ENCODE peak calls at places on chromosomes 4 and X, in eight cellular contexts. T is heart right ventricle, O is upper lobe of right lung, X is mesendoderm, Y is mucosa of descending colon, Q is H1, M is breast epithelium, N is A549. P is an unnamed sample. For H3K4me1, the result is how much of the 10 kb centered on the place peaks cover.

GRCh38 chr4:128825226-128825625 is 15.7 kb downstream of the JADE1 start:
- DNase-seq in T (no peak), O (no peak), X (peak), Y (no peak), Q (no peak), M (no peak), N (peak), P (peak)

GRCh38 chr4:98745372-98745771 is 87.0 kb upstream of the TSPAN5 start:
- DNase-seq in T (no peak), O (no peak), X (peak), Y (no peak), Q (no peak), M (no peak), N (no peak), P (no peak)

GRCh38 chrX:110056419-110056818 is 53.5 kb downstream of the TMEM164 start:
- DNase-seq in T (no peak), O (no peak), X (no peak), Y (no peak), Q (no peak), M (no peak), N (no peak), P (no peak)

GRCh38 chrX:30309139-30309571 is at the start of gene NR0B1:
- DNase-seq in T (no peak), O (no peak), X (peak), Y (no peak), Q (peak), M (no peak), N (peak), P (no peak)

GRCh38 chr4:170497729-170498128 is 408.0 kb upstream of the AADAT start:
- DNase-seq in T (no peak), O (no peak), X (no peak), Y (no peak), Q (no peak), M (no peak), N (no peak), P (no peak)

GRCh38 chrX:19121898-19122640 is at the start of gene ADGRG2:
- DNase-seq in T (peak), O (peak), X (peak), Y (peak), Q (peak), M (no peak), N (peak), P (peak)

GRCh38 chr4:16669036-16669435 is 229.4 kb downstream of the LDB2 start:
- DNase-seq in T (no peak), O (no peak), X (no peak), Y (no peak), Q (no peak), M (no peak), N (no peak), P (no peak)

GRCh38 chr4:48031802-48032525 is 15.4 kb downstream of the NIPAL1 start:
- DNase-seq in T (peak), O (no peak), X (peak), Y (no peak), Q (no peak), M (no peak), N (no peak), P (no peak)

GRCh38 chrX:3052864-3053263 is 11.6 kb downstream of the ARSF start:
- DNase-seq in T (no peak), O (no peak), X (no peak), Y (no peak), Q (no peak), M (no peak), N (no peak), P (no peak)

GRCh38 chr4:39255266-39255665 is 72.9 kb downstream of the WDR19 start:
- DNase-seq in T (no peak), O (no peak), X (peak), Y (no peak), Q (no peak), M (no peak), N (peak), P (peak)

GRCh38 chr4:73453701-73454005 is 17.6 kb downstream of the AFP start:
- DNase-seq in T (no peak), O (no peak), X (no peak), Y (no peak), Q (no peak), M (no peak), N (no peak), P (no peak)

GRCh38 chr4:36249605-36250004 is 5.3 kb upstream of the ARAP2 start:
- DNase-seq in T (no peak), O (no peak), X (no peak), Y (no peak), Q (no peak), M (no peak), N (no peak), P (no peak)

GRCh38 chrX:110418857-110419249 is 60.2 kb downstream of the RTL9 start:
- DNase-seq in T (no peak), O (no peak), X (no peak), Y (no peak), Q (no peak), M (no peak), N (no peak), P (no peak)

GRCh38 chr4:173930329-173930967 is 353.0 kb downstream of the FBXO8 start:
- DNase-seq in T (no peak), O (no peak), X (no peak), Y (no peak), Q (no peak), M (no peak), N (no peak), P (no peak)

GRCh38 chrX:41475611-41476241 is 28.6 kb downstream of the NYX start:
- DNase-seq in T (no peak), O (no peak), X (peak), Y (no peak), Q (peak), M (no peak), N (no peak), P (no peak)

GRCh38 chr4:143163618-143164017 is 21.1 kb upstream of the USP38 start:
- DNase-seq in T (no peak), O (no peak), X (no peak), Y (no peak), Q (no peak), M (no peak), N (no peak), P (no peak)

GRCh38 chrX:10755477-10756334 is 135.3 kb upstream of the MID1 start:
- DNase-seq in T (no peak), O (no peak), X (peak), Y (no peak), Q (no peak), M (no peak), N (peak), P (peak)

GRCh38 chr4:534576-535151 is 35.7 kb downstream of the PIGG start:
- DNase-seq in T (no peak), O (no peak), X (no peak), Y (no peak), Q (no peak), M (no peak), N (no peak), P (no peak)

GRCh38 chr4:56049428-56050212 is 100.9 kb downstream of the CEP135 start:
- DNase-seq in T (no peak), O (peak), X (peak), Y (peak), Q (peak), M (no peak), N (no peak), P (peak)

GRCh38 chr4:112514449-112515277 is 1.3 kb downstream of the NEUROG2 start:
- DNase-seq in T (no peak), O (no peak), X (peak), Y (no peak), Q (peak), M (no peak), N (no peak), P (no peak)

GRCh38 chr4:7333024-7333780 is 101.5 kb downstream of the PSAPL1 start:
- DNase-seq in T (no peak), O (no peak), X (no peak), Y (no peak), Q (no peak), M (no peak), N (no peak), P (no peak)

GRCh38 chr4:8101213-8101781 is 57.3 kb downstream of the ABLIM2 start:
- DNase-seq in T (no peak), O (peak), X (no peak), Y (peak), Q (no peak), M (peak), N (no peak), P (no peak)

GRCh38 chr4:152100378-152101201 is 339.8 kb upstream of the GATB start:
- DNase-seq in T (no peak), O (no peak), X (no peak), Y (peak), Q (peak), M (no peak), N (no peak), P (no peak)

GRCh38 chr4:152101546-152102183 is 340.9 kb upstream of the GATB start:
- DNase-seq in T (no peak), O (no peak), X (no peak), Y (no peak), Q (no peak), M (no peak), N (no peak), P (peak)

GRCh38 chr4:152099061-152099425 is 338.2 kb upstream of the GATB start:
- DNase-seq in T (no peak), O (no peak), X (no peak), Y (no peak), Q (no peak), M (no peak), N (no peak), P (no peak)

GRCh38 chr4:152098365-152099060 is 337.7 kb upstream of the GATB start:
- DNase-seq in T (no peak), O (no peak), X (no peak), Y (no peak), Q (no peak), M (peak), N (no peak), P (no peak)

DNA sequence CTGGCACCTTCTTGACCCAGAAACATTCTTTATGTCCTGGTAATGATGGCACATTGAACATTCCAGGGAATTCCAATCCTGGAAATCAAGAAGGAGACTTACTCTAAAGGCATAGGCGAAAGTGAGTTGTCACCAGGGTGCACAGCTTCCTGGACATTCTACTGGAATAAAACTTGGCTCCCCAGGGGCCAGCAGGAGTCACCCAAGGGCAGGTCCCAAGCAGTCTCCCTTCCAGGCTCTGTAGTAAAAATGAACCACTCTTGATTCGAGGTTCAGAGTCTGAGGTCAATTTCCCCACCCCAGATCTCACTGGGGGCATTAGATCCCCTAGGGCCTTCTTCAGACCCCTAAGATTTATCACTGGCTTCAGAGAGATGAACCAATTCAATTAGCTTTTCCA is 338.7 kb upstream of the GATB start:
- DNase-seq in T (no peak), O (no peak), X (no peak), Y (no peak), Q (peak), M (no peak), N (no peak), P (no peak)
- H3K4me1 ChIP-seq in T (under half), O (under half), X (under half), Y (under half), Q (under half), M (under half), N (under half), P (under half)

DNA sequence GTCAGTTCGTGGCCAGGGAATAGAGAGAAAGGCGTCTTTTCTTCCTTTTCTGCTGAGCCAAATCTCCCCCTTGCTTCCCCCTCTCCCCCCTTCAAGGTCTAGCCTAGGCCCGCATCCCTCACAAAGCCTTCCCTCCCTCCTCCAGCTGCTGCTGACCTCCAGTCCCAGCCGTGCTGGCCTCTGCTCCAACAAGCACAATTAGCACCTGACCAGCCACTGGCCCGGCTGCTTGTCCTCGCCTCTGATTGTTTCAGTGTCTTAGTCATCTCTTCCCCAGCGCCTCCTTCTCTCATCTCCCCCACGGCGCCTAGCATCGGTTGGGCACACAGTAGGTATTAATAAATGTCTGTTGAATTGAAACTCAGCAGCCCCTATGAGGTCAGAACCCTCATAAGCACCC is 4.2 kb downstream of the ELF4 start:
- DNase-seq in T (no peak), O (no peak), X (no peak), Y (no peak), Q (no peak), M (no peak), N (no peak), P (peak)
- H3K4me1 ChIP-seq in T (under half), O (under half), X (under half), Y (under half), Q (under half), M (under half), N (under half), P (half or more)

GRCh38 chrX:65697915-65698796 is 30.7 kb downstream of the MSN start:
- DNase-seq in T (peak), O (peak), X (peak), Y (peak), Q (no peak), M (no peak), N (no peak), P (no peak)

GRCh38 chrX:65690057-65690855 is 22.8 kb downstream of the MSN start:
- DNase-seq in T (no peak), O (no peak), X (no peak), Y (no peak), Q (no peak), M (no peak), N (no peak), P (peak)

GRCh38 chrX:65696613-65697012 is 29.2 kb downstream of the MSN start:
- DNase-seq in T (no peak), O (no peak), X (no peak), Y (no peak), Q (no peak), M (no peak), N (no peak), P (no peak)

GRCh38 chrX:65697173-65697572 is 29.7 kb downstream of the MSN start:
- DNase-seq in T (no peak), O (no peak), X (peak), Y (no peak), Q (no peak), M (no peak), N (no peak), P (peak)

GRCh38 chrX:65695849-65696248 is 28.4 kb downstream of the MSN start:
- DNase-seq in T (no peak), O (no peak), X (no peak), Y (no peak), Q (no peak), M (no peak), N (no peak), P (no peak)
- H3K4me1 ChIP-seq in T (half or more), O (half or more), X (under half), Y (under half), Q (under half), M (under half), N (under half), P (under half)

GRCh38 chr4:127355738-127356137 is 277.0 kb upstream of the INTU start:
- DNase-seq in T (no peak), O (no peak), X (no peak), Y (no peak), Q (no peak), M (no peak), N (no peak), P (no peak)

GRCh38 chr4:127357765-127358164 is 275.0 kb upstream of the INTU start:
- DNase-seq in T (no peak), O (no peak), X (no peak), Y (no peak), Q (no peak), M (no peak), N (no peak), P (no peak)

DNA sequence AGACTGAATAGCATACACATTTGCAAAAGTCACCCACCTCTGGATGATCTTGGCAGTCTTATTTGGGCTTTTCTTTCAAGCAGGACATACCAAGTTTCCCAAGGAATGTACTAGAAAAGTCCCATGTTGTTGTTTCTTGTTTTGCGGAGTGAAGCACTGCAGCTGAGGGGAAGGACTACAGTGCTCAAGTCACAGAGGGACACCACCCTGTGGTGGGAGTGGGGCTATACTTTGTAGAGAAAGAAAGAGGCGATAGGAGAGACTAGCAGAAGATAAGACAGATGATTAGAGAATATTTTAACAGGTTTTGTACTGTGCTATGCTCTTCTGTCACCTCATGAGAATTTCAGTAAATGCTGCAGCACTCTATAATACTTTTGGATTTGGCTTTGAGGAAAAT is 280.5 kb upstream of the INTU start:
- DNase-seq in T (no peak), O (no peak), X (peak), Y (no peak), Q (no peak), M (no peak), N (no peak), P (no peak)
- H3K4me1 ChIP-seq in T (under half), O (under half), X (under half), Y (under half), Q (under half), M (under half), N (under half), P (under half)

DNA sequence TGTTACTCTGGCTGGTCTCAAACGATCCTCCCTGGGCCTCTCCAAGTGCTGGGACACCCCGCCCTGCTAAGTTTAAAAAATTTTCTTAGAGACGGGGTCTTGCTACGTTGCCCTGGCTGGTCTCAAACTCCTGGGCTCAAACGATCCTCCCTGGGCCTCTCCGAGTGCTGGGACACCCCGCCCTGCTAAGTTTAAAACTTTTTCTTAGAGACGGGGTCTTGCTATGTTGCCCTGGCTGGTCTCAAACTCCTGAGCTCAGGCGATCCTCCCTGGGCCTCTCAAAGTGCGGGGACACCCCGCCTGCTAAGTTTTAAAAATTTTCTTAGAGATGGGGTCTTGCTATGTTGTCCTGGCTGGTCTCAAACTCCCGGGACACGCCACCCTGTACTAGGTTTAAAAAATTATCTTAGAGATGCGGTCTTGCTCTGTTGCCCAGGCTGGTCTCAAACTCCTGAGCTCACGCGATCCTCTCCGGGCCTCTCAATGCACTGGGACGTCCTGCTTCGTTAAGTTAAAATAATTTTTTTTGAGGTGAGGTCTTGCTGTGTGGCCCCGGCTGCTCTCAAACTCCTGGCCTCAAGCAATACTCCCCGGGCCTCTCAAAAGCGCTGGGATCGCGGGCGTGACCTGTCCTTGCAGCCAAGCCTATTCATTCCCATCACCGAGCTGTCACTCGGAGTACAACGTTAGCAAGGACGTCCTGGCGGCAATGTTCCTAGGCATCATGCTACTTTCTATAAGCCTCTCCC is 1.1 kb downstream of the SLC25A6 start:
- DNase-seq in T (no peak), O (peak), X (no peak), Y (peak), Q (no peak), M (no peak), N (no peak), P (no peak)
- H3K4me1 ChIP-seq in T (under half), O (under half), X (under half), Y (under half), Q (under half), M (under half), N (under half), P (under half)

GRCh38 chr4:2855584-2855983 is 11.9 kb downstream of the ADD1 start:
- DNase-seq in T (no peak), O (no peak), X (no peak), Y (no peak), Q (no peak), M (no peak), N (no peak), P (no peak)
- H3K4me1 ChIP-seq in T (half or more), O (half or more), X (under half), Y (half or more), Q (under half), M (under half), N (under half), P (under half)

DNA sequence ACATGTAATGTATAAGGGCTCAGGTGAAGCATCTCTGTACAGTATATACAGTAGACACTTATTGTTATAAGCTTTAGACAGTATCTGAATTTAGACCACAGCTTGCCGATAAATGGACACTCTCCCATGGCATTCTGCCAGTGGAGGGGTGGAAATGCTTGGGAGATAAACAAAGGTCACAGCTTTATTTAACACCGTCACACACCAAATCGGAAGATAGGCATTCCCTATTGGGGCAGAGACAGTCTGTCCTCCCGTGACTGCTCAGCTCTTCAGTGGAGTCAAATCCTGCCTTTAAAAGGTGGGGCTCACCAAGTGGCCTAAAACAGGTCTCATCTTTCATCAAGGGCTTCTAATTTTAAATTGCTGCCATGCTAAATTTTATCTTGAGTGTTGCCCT is 178.8 kb downstream of the CAMK2D start:
- DNase-seq in T (peak), O (no peak), X (no peak), Y (no peak), Q (no peak), M (no peak), N (no peak), P (no peak)
- H3K4me1 ChIP-seq in T (under half), O (under half), X (under half), Y (under half), Q (under half), M (under half), N (under half), P (under half)

GRCh38 chrX:45760187-45760742 is 559.6 kb upstream of the DIPK2B start:
- DNase-seq in T (no peak), O (no peak), X (no peak), Y (no peak), Q (no peak), M (no peak), N (no peak), P (no peak)

GRCh38 chrX:45757272-45757671 is 556.6 kb upstream of the DIPK2B start:
- DNase-seq in T (no peak), O (no peak), X (no peak), Y (no peak), Q (no peak), M (no peak), N (no peak), P (no peak)

GRCh38 chrX:45756562-45756961 is 555.9 kb upstream of the DIPK2B start:
- DNase-seq in T (no peak), O (no peak), X (no peak), Y (no peak), Q (no peak), M (no peak), N (no peak), P (no peak)

GRCh38 chrX:45758319-45758718 is 557.6 kb upstream of the DIPK2B start:
- DNase-seq in T (no peak), O (no peak), X (no peak), Y (no peak), Q (no peak), M (no peak), N (no peak), P (peak)

GRCh38 chrX:45758738-45759397 is 558.2 kb upstream of the DIPK2B start:
- DNase-seq in T (no peak), O (no peak), X (no peak), Y (no peak), Q (no peak), M (no peak), N (no peak), P (no peak)
- H3K4me1 ChIP-seq in T (under half), O (under half), X (under half), Y (under half), Q (under half), M (under half), N (half or more), P (half or more)